ENCODE peak calls at places on chromosomes 6 and 20, in five cellular contexts. E, N, U, L and C are unnamed samples.

GRCh38 chr20:32006053-32006452 is 4.2 kb upstream of the CCM2L start:
- DNase-seq in U (no peak), E (no peak), N (no peak), L (no peak), C (no peak)

GRCh38 chr20:37933797-37934633 is 31.1 kb downstream of the VSTM2L start:
- DNase-seq in L (no peak), U (no peak), E (no peak), N (no peak), C (no peak)

GRCh38 chr6:45132059-45132458 is 196.1 kb upstream of the RUNX2 start:
- DNase-seq in E (no peak), L (no peak), U (no peak), N (no peak), C (no peak)

GRCh38 chr6:2630362-2630761 is 120.4 kb downstream of the MYLK4 start:
- DNase-seq in U (no peak), L (peak), E (no peak), N (no peak), C (peak)

GRCh38 chr6:37777272-37777736 is 42.2 kb upstream of the ZFAND3 start:
- DNase-seq in N (no peak), L (no peak), E (no peak), U (no peak), C (no peak)

GRCh38 chr6:33621396-33622388 is 570 bp downstream of the ITPR3 start:
- DNase-seq in N (peak), L (peak), U (peak), E (peak), C (peak)

GRCh38 chr20:15612746-15613145 is 960.5 kb downstream of the KIF16B start:
- DNase-seq in L (no peak), N (no peak), U (no peak), E (no peak), C (no peak)

GRCh38 chr20:1721687-1722512 is 64.3 kb upstream of the SIRPG start:
- DNase-seq in L (no peak), U (no peak), E (no peak), N (no peak), C (no peak)

GRCh38 chr20:3239867-3240775 is 1.1 kb upstream of the SLC4A11 start:
- DNase-seq in N (no peak), E (no peak), U (peak), L (no peak), C (no peak)

GRCh38 chr20:47317127-47317895 is 39.2 kb downstream of the ZMYND8 start:
- DNase-seq in N (peak), E (peak), U (peak), L (peak), C (peak)

GRCh38 chr20:54512694-54513093 is 37.3 kb downstream of the DOK5 start:
- DNase-seq in N (no peak), E (no peak), U (no peak), L (no peak), C (no peak)

GRCh38 chr6:160077526-160077925 is 44.1 kb upstream of the SLC22A1 start:
- DNase-seq in E (no peak), U (no peak), L (no peak), N (no peak), C (no peak)